ENCODE peak calls at places on chromosomes 11 and 22, in eight cellular contexts. W, J, P, E, U, N, Q and S are unnamed samples.

GRCh38 chr11:70522613-70523311 is 124.4 kb downstream of the CTTN start:
- DNase-seq in W (no peak), J (no peak), P (no peak), E (no peak), U (no peak), N (no peak), Q (no peak), S (no peak)

GRCh38 chr11:121250843-121251242 is 41.7 kb upstream of the SC5D start:
- DNase-seq in W (no peak), J (no peak), P (no peak), E (no peak), U (no peak), N (no peak), Q (no peak), S (no peak)

GRCh38 chr11:11574373-11574772 is 47.4 kb downstream of the GALNT18 start:
- DNase-seq in W (no peak), J (no peak), P (no peak), E (no peak), U (no peak), N (no peak), Q (no peak), S (no peak)

GRCh38 chr22:37675930-37676571 is 615 bp downstream of the LGALS1 start:
- DNase-seq in W (peak; percentile 62), J (no peak), P (no peak), E (no peak), U (no peak), N (peak; percentile 49), Q (no peak), S (peak; percentile 76)

GRCh38 chr11:121763526-121763925 is 310.8 kb upstream of the SORL1-AS1 start:
- DNase-seq in W (no peak), J (no peak), P (no peak), E (no peak), U (no peak), N (no peak), Q (no peak), S (no peak)

GRCh38 chr22:46521994-46522393 is 15.4 kb downstream of the CELSR1 start:
- DNase-seq in W (no peak), J (no peak), P (no peak), E (no peak), U (no peak), N (no peak), Q (no peak), S (no peak)

GRCh38 chr11:18650859-18651557 is 16.9 kb upstream of the SPTY2D1 start:
- DNase-seq in W (peak; percentile 52), J (peak; percentile 29), P (no peak), E (peak; percentile 83), U (peak; percentile 66), N (no peak), Q (peak; percentile 80), S (no peak)

GRCh38 chr11:104549019-104549418 is 349.2 kb downstream of the CASP12 start:
- DNase-seq in W (no peak), J (no peak), P (no peak), E (no peak), U (no peak), N (no peak), Q (no peak), S (no peak)

GRCh38 chr22:21866821-21867527 is 471 bp downstream of the MAPK1 start:
- DNase-seq in W (peak; percentile 67), J (no peak), P (no peak), E (peak; percentile 28), U (no peak), N (peak; percentile 52), Q (peak; percentile 54), S (peak; percentile 35)

GRCh38 chr11:102974552-102975280 is 19.2 kb upstream of the MMP13 start:
- DNase-seq in W (peak; percentile 71), J (no peak), P (no peak), E (peak; percentile 81), U (peak; percentile 62), N (no peak), Q (no peak), S (no peak)

GRCh38 chr11:13761250-13761649 is 92.8 kb downstream of the FAR1 start:
- DNase-seq in W (no peak), J (no peak), P (no peak), E (peak; percentile 63), U (peak; percentile 17), N (no peak), Q (no peak), S (no peak)

GRCh38 chr11:126720539-126721235 is 279.9 kb downstream of the KIRREL3 start:
- DNase-seq in W (peak; percentile 26), J (no peak), P (no peak), E (peak; percentile 19), U (no peak), N (no peak), Q (peak; percentile 25), S (no peak)

GRCh38 chr11:61725632-61726280 is 26.7 kb upstream of the MYRF start:
- DNase-seq in W (no peak), J (no peak), P (no peak), E (no peak), U (peak; percentile 86), N (no peak), Q (no peak), S (peak; percentile 75)

GRCh38 chr11:44754876-44755552 is 28.3 kb downstream of the TSPAN18 start:
- DNase-seq in W (no peak), J (no peak), P (no peak), E (no peak), U (no peak), N (no peak), Q (no peak), S (no peak)

GRCh38 chr22:27617214-27617881 is 184.2 kb downstream of the MN1 start:
- DNase-seq in W (no peak), J (peak; percentile 29), P (no peak), E (no peak), U (no peak), N (no peak), Q (no peak), S (no peak)

GRCh38 chr11:87397250-87397649 is 359.5 kb downstream of the TMEM135 start:
- DNase-seq in W (no peak), J (peak; percentile 27), P (no peak), E (no peak), U (peak; percentile 32), N (no peak), Q (no peak), S (no peak)

GRCh38 chr22:33983558-33983957 is 63.3 kb upstream of the LARGE1 start:
- DNase-seq in W (no peak), J (no peak), P (no peak), E (no peak), U (no peak), N (no peak), Q (no peak), S (no peak)

GRCh38 chr11:115251126-115251525 is 253.1 kb downstream of the CADM1 start:
- DNase-seq in W (no peak), J (no peak), P (no peak), E (no peak), U (no peak), N (no peak), Q (no peak), S (no peak)

GRCh38 chr22:19405652-19406051 is 25.9 kb downstream of the HIRA start:
- DNase-seq in W (no peak), J (no peak), P (no peak), E (no peak), U (no peak), N (no peak), Q (no peak), S (no peak)

GRCh38 chr22:43567691-43568308 is 156.0 kb downstream of the MPPED1 start:
- DNase-seq in W (no peak), J (no peak), P (no peak), E (no peak), U (no peak), N (no peak), Q (no peak), S (no peak)

GRCh38 chr11:57288771-57289579 is 35.8 kb downstream of the TNKS1BP1 start:
- DNase-seq in W (peak; percentile 35), J (no peak), P (no peak), E (peak; percentile 84), U (peak; percentile 84), N (no peak), Q (no peak), S (no peak)

GRCh38 chr11:47992959-47993820 is 12.8 kb downstream of the PTPRJ start:
- DNase-seq in W (no peak), J (no peak), P (no peak), E (peak; percentile 77), U (peak; percentile 88), N (no peak), Q (no peak), S (no peak)

GRCh38 chr11:2074266-2074825 is 64.8 kb downstream of the IGF2 start:
- DNase-seq in W (no peak), J (no peak), P (no peak), E (no peak), U (no peak), N (no peak), Q (peak; percentile 16), S (no peak)

GRCh38 chr22:34669001-34669400 is 397.0 kb upstream of the ISX start:
- DNase-seq in W (no peak), J (no peak), P (no peak), E (no peak), U (peak; percentile 90), N (no peak), Q (no peak), S (no peak)

GRCh38 chr11:9285850-9286587 is 20.9 kb upstream of the DENND5A start:
- DNase-seq in W (no peak), J (no peak), P (no peak), E (no peak), U (no peak), N (no peak), Q (no peak), S (no peak)